ENCODE peak calls at places on chromosomes 12 and 14, in nine cellular contexts. J is cardiac muscle cell; O is mesendoderm; D is DND-41; S is GM23248; Y is CD4-positive, CD25-positive, alpha-beta regulatory T cell; U is CD8-positive, alpha-beta T cell; T is fibroblast of lung; R is prostate gland. V is an unnamed sample.

GRCh38 chr12:119020377-119021360 is 39.3 kb downstream of the SRRM4 start:
- DNase-seq in J (peak; percentile 0), O (peak; percentile 88), D (peak; percentile 28), S (peak; percentile 2), Y (no peak), U (no peak), T (no peak), R (no peak), V (peak; percentile 62)

GRCh38 chr12:90335561-90335960 is 619.4 kb downstream of the CCER1 start:
- DNase-seq in J (no peak), O (no peak), D (no peak), S (no peak), Y (no peak), U (no peak), T (peak; percentile 47), R (no peak), V (no peak)

GRCh38 chr12:7439579-7440505 is 4.1 kb downstream of the CD163L1 start:
- DNase-seq in J (peak; percentile 76), O (peak; percentile 91), D (no peak), S (peak; percentile 81), Y (no peak), U (no peak), T (peak; percentile 68), R (no peak), V (peak; percentile 87)

GRCh38 chr12:79689477-79690155 is 1.1 kb downstream of the PAWR start:
- DNase-seq in J (peak; percentile 55), O (peak; percentile 83), D (no peak), S (peak; percentile 73), Y (peak; percentile 5), U (no peak), T (peak; percentile 54), R (peak; percentile 67), V (peak; percentile 64)

GRCh38 chr12:123937707-123938600 is 34.7 kb downstream of the CCDC92 start:
- DNase-seq in J (no peak), O (no peak), D (peak; percentile 62), S (no peak), Y (peak; percentile 22), U (peak; percentile 56), T (peak; percentile 25), R (no peak), V (no peak)

GRCh38 chr12:109346920-109347319 is 780 bp upstream of the MYO1H start:
- DNase-seq in J (no peak), O (peak; percentile 10), D (no peak), S (no peak), Y (no peak), U (no peak), T (no peak), R (no peak), V (peak; percentile 11)

GRCh38 chr14:101237241-101237616 is 324.1 kb upstream of the DIO3 start:
- DNase-seq in J (no peak), O (no peak), D (no peak), S (no peak), Y (no peak), U (no peak), T (no peak), R (no peak), V (no peak)

GRCh38 chr12:123268850-123269249 is 2.8 kb downstream of the CDK2AP1 start:
- DNase-seq in J (no peak), O (no peak), D (no peak), S (no peak), Y (no peak), U (no peak), T (no peak), R (no peak), V (no peak)

GRCh38 chr14:87332001-87332400 is 661.0 kb downstream of the GALC start:
- DNase-seq in J (peak; percentile 5), O (no peak), D (no peak), S (peak; percentile 50), Y (no peak), U (no peak), T (peak; percentile 80), R (no peak), V (no peak)

GRCh38 chr12:19196959-19197630 is 67.6 kb downstream of the PLEKHA5 start:
- DNase-seq in J (peak; percentile 50), O (peak; percentile 71), D (no peak), S (no peak), Y (no peak), U (no peak), T (peak; percentile 25), R (no peak), V (peak; percentile 19)

GRCh38 chr12:116916714-116917114 is 6.0 kb downstream of the FBXW8 start:
- DNase-seq in J (peak; percentile 71), O (peak; percentile 80), D (peak; percentile 16), S (peak; percentile 76), Y (no peak), U (no peak), T (peak; percentile 91), R (no peak), V (no peak)

GRCh38 chr12:34625116-34625515 is 602.8 kb downstream of the ALG10 start:
- DNase-seq in J (no peak), O (peak; percentile 28), D (no peak), S (peak; percentile 54), Y (no peak), U (no peak), T (no peak), R (no peak), V (peak; percentile 30)

GRCh38 chr14:32724864-32725550 is 213.7 kb upstream of the NPAS3 start:
- DNase-seq in J (peak; percentile 83), O (peak; percentile 66), D (no peak), S (peak; percentile 81), Y (no peak), U (no peak), T (peak; percentile 93), R (no peak), V (peak; percentile 95)

GRCh38 chr12:130087222-130087621 is 75.0 kb upstream of the FZD10 start:
- DNase-seq in J (no peak), O (no peak), D (peak; percentile 47), S (no peak), Y (no peak), U (no peak), T (no peak), R (no peak), V (no peak)

GRCh38 chr14:92693998-92694780 is 54.2 kb downstream of the LGMN start:
- DNase-seq in J (peak; percentile 29), O (no peak), D (no peak), S (peak; percentile 13), Y (no peak), U (no peak), T (peak; percentile 10), R (no peak), V (no peak)

GRCh38 chr14:98234208-98234607 is 1037.8 kb downstream of the BCL11B start:
- DNase-seq in J (no peak), O (no peak), D (peak; percentile 2), S (peak; percentile 14), Y (no peak), U (no peak), T (peak; percentile 57), R (no peak), V (no peak)

GRCh38 chr12:54127538-54128259 is 61.1 kb downstream of the SMUG1 start:
- DNase-seq in J (no peak), O (no peak), D (no peak), S (no peak), Y (no peak), U (no peak), T (no peak), R (no peak), V (no peak)

GRCh38 chr14:75709207-75709812 is 48.3 kb downstream of the TTLL5 start:
- DNase-seq in J (peak; percentile 91), O (peak; percentile 85), D (peak; percentile 68), S (peak; percentile 90), Y (peak; percentile 65), U (peak; percentile 35), T (peak; percentile 74), R (peak; percentile 83), V (peak; percentile 80)

GRCh38 chr12:108773798-108774788 is 42.8 kb upstream of the CORO1C start:
- DNase-seq in J (peak; percentile 93), O (peak; percentile 76), D (peak; percentile 17), S (peak; percentile 85), Y (no peak), U (no peak), T (peak; percentile 67), R (peak; percentile 55), V (peak; percentile 55)

GRCh38 chr12:111056618-111057521 is 136.5 kb upstream of the MYL2 start:
- DNase-seq in J (no peak), O (peak; percentile 25), D (peak; percentile 66), S (no peak), Y (peak; percentile 80), U (peak; percentile 49), T (no peak), R (no peak), V (peak; percentile 79)
- H3K4me1 ChIP-seq in J (no peaks in the 10 kb centered on the region), O (peaks cover 4% of the 10 kb centered on the region), D (peaks cover 18% of the 10 kb centered on the region), S (no peaks in the 10 kb centered on the region), Y (peaks cover 30% of the 10 kb centered on the region), U (peaks cover 36% of the 10 kb centered on the region), T (no peaks in the 10 kb centered on the region), R (no peaks in the 10 kb centered on the region), V (peaks cover 23% of the 10 kb centered on the region)

GRCh38 chr14:103401223-103402214 is 16.3 kb downstream of the MARK3 start:
- DNase-seq in J (peak; percentile 73), O (peak; percentile 64), D (no peak), S (peak; percentile 91), Y (no peak), U (no peak), T (peak; percentile 88), R (no peak), V (no peak)
- H3K4me1 ChIP-seq in J (peaks cover 45% of the 10 kb centered on the region), O (peaks cover 2% of the 10 kb centered on the region), D (peaks cover 9% of the 10 kb centered on the region), S (peaks cover 63% of the 10 kb centered on the region), Y (peaks cover 49% of the 10 kb centered on the region), U (peaks cover 53% of the 10 kb centered on the region), T (peaks cover 23% of the 10 kb centered on the region), R (peaks cover 13% of the 10 kb centered on the region), V (peaks cover 60% of the 10 kb centered on the region)

GRCh38 chr14:61346221-61346620 is 24.8 kb downstream of the PRKCH start:
- DNase-seq in J (no peak), O (no peak), D (no peak), S (no peak), Y (no peak), U (no peak), T (no peak), R (peak; percentile 34), V (no peak)

GRCh38 chr14:61344437-61345143 is 23.2 kb downstream of the PRKCH start:
- DNase-seq in J (no peak), O (no peak), D (no peak), S (no peak), Y (no peak), U (no peak), T (no peak), R (no peak), V (no peak)

GRCh38 chr14:61345144-61345482 is 23.7 kb downstream of the PRKCH start:
- DNase-seq in J (no peak), O (no peak), D (no peak), S (no peak), Y (no peak), U (no peak), T (no peak), R (no peak), V (no peak)

GRCh38 chr14:61347771-61348443 is 26.5 kb downstream of the PRKCH start:
- DNase-seq in J (no peak), O (no peak), D (no peak), S (no peak), Y (no peak), U (no peak), T (no peak), R (no peak), V (no peak)

GRCh38 chr14:61346793-61347192 is 25.4 kb downstream of the PRKCH start:
- DNase-seq in J (peak; percentile 19), O (no peak), D (no peak), S (no peak), Y (no peak), U (no peak), T (peak; percentile 6), R (no peak), V (no peak)
- H3K4me1 ChIP-seq in J (peaks cover 80% of the 10 kb centered on the region), O (no peaks in the 10 kb centered on the region), D (peaks cover 62% of the 10 kb centered on the region), S (no peaks in the 10 kb centered on the region), Y (peaks cover 100% of the 10 kb centered on the region), U (peaks cover 100% of the 10 kb centered on the region), T (no peaks in the 10 kb centered on the region), R (peaks cover 5% of the 10 kb centered on the region), V (no peaks in the 10 kb centered on the region)

GRCh38 chr12:55925371-55925770 is 2.3 kb downstream of the PYM1 start:
- DNase-seq in J (no peak), O (no peak), D (no peak), S (peak; percentile 18), Y (no peak), U (no peak), T (no peak), R (no peak), V (no peak)
- H3K4me1 ChIP-seq in J (peaks cover 8% of the 10 kb centered on the region), O (peaks cover 3% of the 10 kb centered on the region), D (peaks cover 60% of the 10 kb centered on the region), S (peaks cover 17% of the 10 kb centered on the region), Y (peaks cover 66% of the 10 kb centered on the region), U (peaks cover 44% of the 10 kb centered on the region), T (peaks cover 3% of the 10 kb centered on the region), R (peaks cover 12% of the 10 kb centered on the region), V (peaks cover 23% of the 10 kb centered on the region)

V was measured in A673.